ENCODE peak calls at places on chromosome 16, in four cellular contexts. One of them, this sample, is unnamed.

GRCh38 chr16:75304521-75305363 is 53.3 kb upstream of the BCAR1 start:
- DNase-seq in right cardiac atrium: peak
- DNase-seq in activated gamma-delta T cell treated with Interleukin-2 at 50 U/mL for 16 hours: no peak
- DNase-seq in prostate gland: no peak
- DNase-seq in this sample: no peak

GRCh38 chr16:86072328-86073102 is 173.6 kb downstream of the IRF8 start:
- DNase-seq in right cardiac atrium: peak
- DNase-seq in activated gamma-delta T cell treated with Interleukin-2 at 50 U/mL for 16 hours: peak
- DNase-seq in prostate gland: peak
- DNase-seq in this sample: peak

GRCh38 chr16:77690416-77690815 is 31.9 kb upstream of the NUDT7 start:
- DNase-seq in right cardiac atrium: no peak
- DNase-seq in activated gamma-delta T cell treated with Interleukin-2 at 50 U/mL for 16 hours: no peak
- DNase-seq in prostate gland: no peak
- DNase-seq in this sample: no peak

GRCh38 chr16:72752004-72752695 is 295.8 kb downstream of the ZFHX3 start:
- DNase-seq in right cardiac atrium: no peak
- DNase-seq in activated gamma-delta T cell treated with Interleukin-2 at 50 U/mL for 16 hours: no peak
- DNase-seq in prostate gland: no peak
- DNase-seq in this sample: no peak

GRCh38 chr16:65044861-65045260 is 77.0 kb downstream of the CDH11 start:
- DNase-seq in right cardiac atrium: no peak
- DNase-seq in activated gamma-delta T cell treated with Interleukin-2 at 50 U/mL for 16 hours: no peak
- DNase-seq in prostate gland: no peak
- DNase-seq in this sample: no peak

GRCh38 chr16:89687092-89687940 is 827 bp downstream of the CDK10 start:
- DNase-seq in right cardiac atrium: no peak
- DNase-seq in activated gamma-delta T cell treated with Interleukin-2 at 50 U/mL for 16 hours: no peak
- DNase-seq in prostate gland: no peak
- DNase-seq in this sample: peak

GRCh38 chr16:57967916-57968315 is 3.0 kb downstream of the CNGB1 start:
- DNase-seq in right cardiac atrium: no peak
- DNase-seq in activated gamma-delta T cell treated with Interleukin-2 at 50 U/mL for 16 hours: no peak
- DNase-seq in prostate gland: no peak
- DNase-seq in this sample: no peak

GRCh38 chr16:4003166-4003565 is 113.1 kb downstream of the ADCY9 start:
- DNase-seq in right cardiac atrium: peak
- DNase-seq in activated gamma-delta T cell treated with Interleukin-2 at 50 U/mL for 16 hours: no peak
- DNase-seq in prostate gland: no peak
- DNase-seq in this sample: no peak

GRCh38 chr16:71855937-71856662 is 10.3 kb downstream of the ATXN1L start:
- DNase-seq in right cardiac atrium: no peak
- DNase-seq in activated gamma-delta T cell treated with Interleukin-2 at 50 U/mL for 16 hours: no peak
- DNase-seq in prostate gland: no peak
- DNase-seq in this sample: no peak

GRCh38 chr16:48810803-48811453 is 200.9 kb upstream of the N4BP1 start:
- DNase-seq in right cardiac atrium: peak
- DNase-seq in activated gamma-delta T cell treated with Interleukin-2 at 50 U/mL for 16 hours: no peak
- DNase-seq in prostate gland: no peak
- DNase-seq in this sample: no peak

GRCh38 chr16:57745768-57746167 is 10.2 kb downstream of the KATNB1 start:
- DNase-seq in right cardiac atrium: no peak
- DNase-seq in activated gamma-delta T cell treated with Interleukin-2 at 50 U/mL for 16 hours: no peak
- DNase-seq in prostate gland: no peak
- DNase-seq in this sample: no peak

GRCh38 chr16:68612996-68613395 is 32.1 kb upstream of the CDH3 start:
- DNase-seq in right cardiac atrium: no peak
- DNase-seq in activated gamma-delta T cell treated with Interleukin-2 at 50 U/mL for 16 hours: no peak
- DNase-seq in prostate gland: no peak
- DNase-seq in this sample: no peak

GRCh38 chr16:87161822-87162676 is 155.1 kb downstream of the C16orf95 start:
- DNase-seq in right cardiac atrium: no peak
- DNase-seq in activated gamma-delta T cell treated with Interleukin-2 at 50 U/mL for 16 hours: no peak
- DNase-seq in prostate gland: no peak
- DNase-seq in this sample: peak

GRCh38 chr16:17937003-17937402 is 399.5 kb downstream of the NPIPA8 start:
- DNase-seq in right cardiac atrium: no peak
- DNase-seq in activated gamma-delta T cell treated with Interleukin-2 at 50 U/mL for 16 hours: no peak
- DNase-seq in prostate gland: no peak
- DNase-seq in this sample: no peak

GRCh38 chr16:46972971-46973456 is 460 bp downstream of the DNAJA2 start:
- DNase-seq in right cardiac atrium: peak
- DNase-seq in activated gamma-delta T cell treated with Interleukin-2 at 50 U/mL for 16 hours: peak
- DNase-seq in prostate gland: peak
- DNase-seq in this sample: no peak

GRCh38 chr16:57392694-57393093 is 11.9 kb upstream of the CCL17 start:
- DNase-seq in right cardiac atrium: no peak
- DNase-seq in activated gamma-delta T cell treated with Interleukin-2 at 50 U/mL for 16 hours: no peak
- DNase-seq in prostate gland: peak
- DNase-seq in this sample: no peak

GRCh38 chr16:48478418-48478817 is 93.2 kb upstream of the SIAH1 start:
- DNase-seq in right cardiac atrium: no peak
- DNase-seq in activated gamma-delta T cell treated with Interleukin-2 at 50 U/mL for 16 hours: no peak
- DNase-seq in prostate gland: no peak
- DNase-seq in this sample: no peak

GRCh38 chr16:31388535-31388934 is 4.6 kb upstream of the ITGAD start:
- DNase-seq in right cardiac atrium: no peak
- DNase-seq in activated gamma-delta T cell treated with Interleukin-2 at 50 U/mL for 16 hours: no peak
- DNase-seq in prostate gland: no peak
- DNase-seq in this sample: no peak

GRCh38 chr16:20300312-20301097 is 26.8 kb downstream of the GP2 start:
- DNase-seq in right cardiac atrium: no peak
- DNase-seq in activated gamma-delta T cell treated with Interleukin-2 at 50 U/mL for 16 hours: no peak
- DNase-seq in prostate gland: peak
- DNase-seq in this sample: no peak

GRCh38 chr16:73046484-73047214 is 1.3 kb downstream of the ZFHX3 start:
- DNase-seq in right cardiac atrium: no peak
- DNase-seq in activated gamma-delta T cell treated with Interleukin-2 at 50 U/mL for 16 hours: no peak
- DNase-seq in prostate gland: no peak
- DNase-seq in this sample: no peak

GRCh38 chr16:83245061-83245460 is 562.7 kb upstream of the HSBP1 start:
- DNase-seq in right cardiac atrium: no peak
- DNase-seq in activated gamma-delta T cell treated with Interleukin-2 at 50 U/mL for 16 hours: no peak
- DNase-seq in prostate gland: no peak
- DNase-seq in this sample: no peak

GRCh38 chr16:4410335-4411075 is 5.9 kb downstream of the CORO7 start:
- DNase-seq in right cardiac atrium: peak
- DNase-seq in activated gamma-delta T cell treated with Interleukin-2 at 50 U/mL for 16 hours: no peak
- DNase-seq in prostate gland: peak
- DNase-seq in this sample: no peak

GRCh38 chr16:87404764-87405625 is 12.9 kb downstream of the MAP1LC3B start:
- DNase-seq in right cardiac atrium: no peak
- DNase-seq in activated gamma-delta T cell treated with Interleukin-2 at 50 U/mL for 16 hours: no peak
- DNase-seq in prostate gland: no peak
- DNase-seq in this sample: peak

GRCh38 chr16:67425581-67425980 is 5.3 kb upstream of the HSD11B2 start:
- DNase-seq in right cardiac atrium: no peak
- DNase-seq in activated gamma-delta T cell treated with Interleukin-2 at 50 U/mL for 16 hours: no peak
- DNase-seq in prostate gland: no peak
- DNase-seq in this sample: no peak

GRCh38 chr16:21263640-21264211 is 14.4 kb downstream of the CRYM start:
- DNase-seq in right cardiac atrium: no peak
- DNase-seq in activated gamma-delta T cell treated with Interleukin-2 at 50 U/mL for 16 hours: no peak
- DNase-seq in prostate gland: peak
- DNase-seq in this sample: no peak

GRCh38 chr16:64638804-64639203 is 483.1 kb downstream of the CDH11 start:
- DNase-seq in right cardiac atrium: no peak
- DNase-seq in activated gamma-delta T cell treated with Interleukin-2 at 50 U/mL for 16 hours: no peak
- DNase-seq in prostate gland: no peak
- DNase-seq in this sample: no peak

GRCh38 chr16:57815987-57816745 is 13.9 kb upstream of the KIFC3 start:
- DNase-seq in right cardiac atrium: peak
- DNase-seq in activated gamma-delta T cell treated with Interleukin-2 at 50 U/mL for 16 hours: peak
- DNase-seq in prostate gland: peak
- DNase-seq in this sample: no peak

GRCh38 chr16:47687694-47688093 is 226.6 kb downstream of the PHKB start:
- DNase-seq in right cardiac atrium: no peak
- DNase-seq in activated gamma-delta T cell treated with Interleukin-2 at 50 U/mL for 16 hours: no peak
- DNase-seq in prostate gland: no peak
- DNase-seq in this sample: no peak

GRCh38 chr16:85557976-85558589 is 55.0 kb upstream of the GSE1 start:
- DNase-seq in right cardiac atrium: no peak
- DNase-seq in activated gamma-delta T cell treated with Interleukin-2 at 50 U/mL for 16 hours: no peak
- DNase-seq in prostate gland: peak
- DNase-seq in this sample: no peak

GRCh38 chr16:20023190-20023589 is 50.5 kb downstream of the GPR139 start:
- DNase-seq in right cardiac atrium: no peak
- DNase-seq in activated gamma-delta T cell treated with Interleukin-2 at 50 U/mL for 16 hours: no peak
- DNase-seq in prostate gland: no peak
- DNase-seq in this sample: no peak

GRCh38 chr16:72134507-72134906 is 37.4 kb downstream of the PMFBP1 start:
- DNase-seq in right cardiac atrium: no peak
- DNase-seq in activated gamma-delta T cell treated with Interleukin-2 at 50 U/mL for 16 hours: no peak
- DNase-seq in prostate gland: no peak
- DNase-seq in this sample: no peak

GRCh38 chr16:11886881-11887280 is 28.9 kb downstream of the GSPT1 start:
- DNase-seq in right cardiac atrium: no peak
- DNase-seq in activated gamma-delta T cell treated with Interleukin-2 at 50 U/mL for 16 hours: no peak
- DNase-seq in prostate gland: no peak
- DNase-seq in this sample: no peak

GRCh38 chr16:57976331-57976796 is 5.4 kb upstream of the CNGB1 start:
- DNase-seq in right cardiac atrium: peak
- DNase-seq in activated gamma-delta T cell treated with Interleukin-2 at 50 U/mL for 16 hours: no peak
- DNase-seq in prostate gland: no peak
- DNase-seq in this sample: peak

GRCh38 chr16:88613-89012 is 10.6 kb downstream of the MPG start:
- DNase-seq in right cardiac atrium: peak
- DNase-seq in activated gamma-delta T cell treated with Interleukin-2 at 50 U/mL for 16 hours: no peak
- DNase-seq in prostate gland: no peak
- DNase-seq in this sample: no peak

GRCh38 chr16:85037050-85037410 is 9.4 kb downstream of the KIAA0513 start:
- DNase-seq in right cardiac atrium: no peak
- DNase-seq in activated gamma-delta T cell treated with Interleukin-2 at 50 U/mL for 16 hours: no peak
- DNase-seq in prostate gland: no peak
- DNase-seq in this sample: no peak

GRCh38 chr16:89155184-89155679 is 16.3 kb upstream of the CDH15 start:
- DNase-seq in right cardiac atrium: peak
- DNase-seq in activated gamma-delta T cell treated with Interleukin-2 at 50 U/mL for 16 hours: no peak
- DNase-seq in prostate gland: peak
- DNase-seq in this sample: no peak

GRCh38 chr16:69204106-69204655 is 17.2 kb downstream of the SNTB2 start:
- DNase-seq in right cardiac atrium: no peak
- DNase-seq in activated gamma-delta T cell treated with Interleukin-2 at 50 U/mL for 16 hours: no peak
- DNase-seq in prostate gland: no peak
- DNase-seq in this sample: no peak

GRCh38 chr16:49491736-49492089 is 118.1 kb downstream of the C16orf78 start:
- DNase-seq in right cardiac atrium: peak
- DNase-seq in activated gamma-delta T cell treated with Interleukin-2 at 50 U/mL for 16 hours: no peak
- DNase-seq in prostate gland: peak
- DNase-seq in this sample: peak

GRCh38 chr16:83932955-83933673 is 19.9 kb upstream of the OSGIN1 start:
- DNase-seq in right cardiac atrium: peak
- DNase-seq in activated gamma-delta T cell treated with Interleukin-2 at 50 U/mL for 16 hours: no peak
- DNase-seq in prostate gland: no peak
- DNase-seq in this sample: no peak